ENCODE peak calls at places on chromosome 5, in five cellular contexts. O is CD4-positive, alpha-beta T cell; C is HS-5; M is activated CD4-positive, alpha-beta T cell treated with anti-CD3 and anti-CD28 coated beads, Interleukin-2, amount 50 U/mL, for 4 hours; Y is GM23248. Z is an unnamed sample.

GRCh38 chr5:142095651-142096330 is 12.8 kb upstream of the NDFIP1 start:
- DNase-seq in Y (peak; percentile 26), O (peak; percentile 72), C (no peak), M (peak; percentile 75), Z (no peak)

GRCh38 chr5:111003623-111004022 is 67.9 kb upstream of the TSLP start:
- DNase-seq in M (no peak), C (no peak), Y (no peak), O (no peak), Z (no peak)

GRCh38 chr5:36279054-36279698 is 22.5 kb downstream of the RANBP3L start:
- DNase-seq in Y (peak; percentile 84), C (peak; percentile 35), M (no peak), O (no peak), Z (no peak)

GRCh38 chr5:135272311-135272805 is 126.7 kb downstream of the MACROH2A1 start:
- DNase-seq in C (no peak), Y (no peak), O (no peak), M (no peak), Z (no peak)

GRCh38 chr5:39648539-39649200 is 223.9 kb upstream of the DAB2 start:
- DNase-seq in C (no peak), M (no peak), Y (peak; percentile 43), O (no peak), Z (no peak)

GRCh38 chr5:56177134-56177533 is 56.0 kb downstream of the ANKRD55 start:
- DNase-seq in Y (no peak), O (no peak), M (no peak), C (no peak), Z (no peak)

GRCh38 chr5:156474251-156474650 is 147.3 kb downstream of the SGCD start:
- DNase-seq in Y (peak; percentile 88), M (no peak), O (no peak), C (no peak), Z (no peak)

GRCh38 chr5:372911-373709 is 51.6 kb downstream of the AHRR start:
- DNase-seq in O (peak; percentile 31), M (no peak), Y (no peak), C (no peak), Z (no peak)

GRCh38 chr5:82156876-82157275 is 121.3 kb downstream of the RPS23 start:
- DNase-seq in O (no peak), C (no peak), M (no peak), Y (no peak), Z (no peak)

GRCh38 chr5:132203464-132203818 is 24.2 kb downstream of the P4HA2 start:
- DNase-seq in Y (peak; percentile 86), M (no peak), C (no peak), O (no peak), Z (no peak)

Z was measured in tibial nerve.